ENCODE peak calls at places on chromosomes 3 and 15, in nine cellular contexts. One of them, this sample, is unnamed.

GRCh38 chr3:147380996-147381376 is 25.4 kb downstream of the ZIC4 start:
- DNase-seq in CD4-positive, alpha-beta T cell: no peak
- DNase-seq in left lung: no peak
- DNase-seq in right lobe of liver: no peak
- DNase-seq in body of pancreas: no peak
- DNase-seq in H9: no peak
- DNase-seq in MM.1S: no peak
- DNase-seq in fibroblast of pulmonary artery: no peak
- DNase-seq in tibial artery: no peak
- DNase-seq in this sample: no peak

GRCh38 chr3:64575211-64575844 is 112.5 kb downstream of the ADAMTS9 start:
- DNase-seq in tibial artery: no peak
- DNase-seq in CD4-positive, alpha-beta T cell: no peak
- DNase-seq in H9: peak; percentile 55
- DNase-seq in body of pancreas: no peak
- DNase-seq in left lung: no peak
- DNase-seq in MM.1S: peak; percentile 32
- DNase-seq in fibroblast of pulmonary artery: peak; percentile 39
- DNase-seq in right lobe of liver: no peak
- DNase-seq in this sample: no peak

GRCh38 chr15:70426065-70426821 is 328.5 kb upstream of the TLE3 start:
- DNase-seq in CD4-positive, alpha-beta T cell: no peak
- DNase-seq in H9: no peak
- DNase-seq in fibroblast of pulmonary artery: no peak
- DNase-seq in tibial artery: no peak
- DNase-seq in MM.1S: no peak
- DNase-seq in body of pancreas: no peak
- DNase-seq in right lobe of liver: no peak
- DNase-seq in left lung: no peak
- DNase-seq in this sample: no peak

GRCh38 chr3:47421741-47422649 is 41.2 kb downstream of the PTPN23 start:
- DNase-seq in right lobe of liver: peak; percentile 91
- DNase-seq in tibial artery: no peak
- DNase-seq in MM.1S: no peak
- DNase-seq in CD4-positive, alpha-beta T cell: no peak
- DNase-seq in body of pancreas: peak; percentile 61
- DNase-seq in H9: no peak
- DNase-seq in left lung: no peak
- DNase-seq in fibroblast of pulmonary artery: peak; percentile 23
- DNase-seq in this sample: no peak

GRCh38 chr3:138835177-138835757 is 539 bp upstream of the PIK3CB start:
- DNase-seq in CD4-positive, alpha-beta T cell: no peak
- DNase-seq in tibial artery: no peak
- DNase-seq in fibroblast of pulmonary artery: no peak
- DNase-seq in right lobe of liver: no peak
- DNase-seq in left lung: no peak
- DNase-seq in H9: no peak
- DNase-seq in MM.1S: no peak
- DNase-seq in body of pancreas: no peak
- DNase-seq in this sample: no peak

GRCh38 chr3:189361103-189361835 is 189.5 kb downstream of the TPRG1 start:
- DNase-seq in right lobe of liver: no peak
- DNase-seq in body of pancreas: no peak
- DNase-seq in H9: no peak
- DNase-seq in MM.1S: no peak
- DNase-seq in tibial artery: no peak
- DNase-seq in left lung: no peak
- DNase-seq in fibroblast of pulmonary artery: no peak
- DNase-seq in CD4-positive, alpha-beta T cell: no peak
- DNase-seq in this sample: no peak

GRCh38 chr3:156577731-156578130 is 22.8 kb upstream of the SSR3 start:
- DNase-seq in CD4-positive, alpha-beta T cell: no peak
- DNase-seq in MM.1S: no peak
- DNase-seq in left lung: no peak
- DNase-seq in right lobe of liver: no peak
- DNase-seq in body of pancreas: no peak
- DNase-seq in fibroblast of pulmonary artery: peak; percentile 16
- DNase-seq in tibial artery: no peak
- DNase-seq in H9: no peak
- DNase-seq in this sample: no peak

GRCh38 chr3:195891431-195892104 is 16.8 kb downstream of the TNK2 start:
- DNase-seq in CD4-positive, alpha-beta T cell: no peak
- DNase-seq in fibroblast of pulmonary artery: no peak
- DNase-seq in MM.1S: no peak
- DNase-seq in body of pancreas: no peak
- DNase-seq in tibial artery: no peak
- DNase-seq in left lung: no peak
- DNase-seq in H9: no peak
- DNase-seq in right lobe of liver: no peak
- DNase-seq in this sample: no peak

GRCh38 chr3:187709155-187709554 is 6.8 kb upstream of the RTP2 start:
- DNase-seq in fibroblast of pulmonary artery: no peak
- DNase-seq in left lung: no peak
- DNase-seq in tibial artery: no peak
- DNase-seq in right lobe of liver: no peak
- DNase-seq in body of pancreas: no peak
- DNase-seq in H9: peak; percentile 46
- DNase-seq in CD4-positive, alpha-beta T cell: no peak
- DNase-seq in MM.1S: no peak
- DNase-seq in this sample: no peak

DNA sequence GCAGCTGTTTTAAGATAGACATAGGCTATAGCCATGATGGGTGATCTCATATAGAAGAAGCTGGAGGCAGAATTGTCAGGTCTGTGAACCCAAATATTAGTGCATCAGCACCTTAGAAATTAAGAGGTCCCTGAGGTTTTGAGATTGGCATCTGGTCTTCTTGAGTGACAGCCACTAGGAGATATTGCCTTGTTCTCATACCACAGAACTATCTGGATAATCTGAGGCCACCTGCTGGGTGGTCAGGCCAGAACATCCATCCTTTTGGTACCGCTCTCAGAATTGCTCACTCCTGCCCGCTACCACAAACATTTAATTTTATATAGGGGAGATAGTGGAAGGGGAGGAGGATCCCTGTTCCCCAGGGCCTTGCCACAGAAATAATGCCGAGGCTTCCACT is 210.6 kb upstream of the ZPLD1 start:
- DNase-seq in body of pancreas: no peak
- DNase-seq in fibroblast of pulmonary artery: peak; percentile 46
- DNase-seq in left lung: peak; percentile 31
- DNase-seq in H9: no peak
- DNase-seq in MM.1S: peak; percentile 26
- DNase-seq in right lobe of liver: no peak
- DNase-seq in tibial artery: peak; percentile 44
- DNase-seq in CD4-positive, alpha-beta T cell: no peak
- DNase-seq in this sample: no peak
- TF ChIP-seq CTCF in body of pancreas: peak; percentile 14
- TF ChIP-seq CTCF in fibroblast of pulmonary artery: peak; percentile 33
- TF ChIP-seq CTCF in left lung: no peak
- TF ChIP-seq CTCF in H9: no peak
- TF ChIP-seq CTCF in MM.1S: peak; percentile 29
- TF ChIP-seq CTCF in right lobe of liver: peak; percentile 55
- TF ChIP-seq CTCF in tibial artery: peak; percentile 60
- TF ChIP-seq CTCF in CD4-positive, alpha-beta T cell: no peak
- TF ChIP-seq CTCF in this sample: no peak

DNA sequence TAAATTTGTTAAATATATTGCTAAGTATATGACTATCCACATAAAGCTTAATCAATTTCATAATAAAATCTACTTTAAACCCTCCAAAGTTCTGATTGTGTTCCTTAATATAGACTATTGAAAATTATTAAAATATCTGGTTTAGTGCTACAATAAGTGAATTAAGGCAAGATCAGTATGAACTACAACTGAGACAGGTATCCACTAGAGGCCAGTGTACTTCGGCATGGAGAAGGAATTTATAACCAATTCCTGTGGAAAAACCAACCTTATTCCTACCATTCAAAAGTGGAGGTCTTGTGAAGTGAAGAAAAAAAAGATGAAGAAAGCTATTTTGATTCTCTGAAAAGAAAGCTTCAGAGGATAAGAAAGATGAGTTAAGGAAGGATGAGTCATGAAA is 237.7 kb downstream of the SUCLG2 start:
- DNase-seq in fibroblast of pulmonary artery: no peak
- DNase-seq in H9: no peak
- DNase-seq in tibial artery: no peak
- DNase-seq in MM.1S: no peak
- DNase-seq in left lung: no peak
- DNase-seq in CD4-positive, alpha-beta T cell: no peak
- DNase-seq in right lobe of liver: no peak
- DNase-seq in body of pancreas: no peak
- DNase-seq in this sample: no peak
- TF ChIP-seq CTCF in fibroblast of pulmonary artery: peak; percentile 34
- TF ChIP-seq CTCF in H9: peak; percentile 40
- TF ChIP-seq CTCF in tibial artery: no peak
- TF ChIP-seq CTCF in MM.1S: no peak
- TF ChIP-seq CTCF in left lung: no peak
- TF ChIP-seq CTCF in CD4-positive, alpha-beta T cell: no peak
- TF ChIP-seq CTCF in right lobe of liver: no peak
- TF ChIP-seq CTCF in body of pancreas: no peak
- TF ChIP-seq CTCF in this sample: no peak

GRCh38 chr3:180036678-180037455 is at the start of gene PEX5L:
- DNase-seq in CD4-positive, alpha-beta T cell: no peak
- DNase-seq in left lung: peak; percentile 39
- DNase-seq in H9: peak; percentile 87
- DNase-seq in tibial artery: no peak
- DNase-seq in body of pancreas: peak; percentile 83
- DNase-seq in right lobe of liver: peak; percentile 66
- DNase-seq in fibroblast of pulmonary artery: peak; percentile 42
- DNase-seq in MM.1S: peak; percentile 64
- DNase-seq in this sample: no peak
- TF ChIP-seq CTCF in CD4-positive, alpha-beta T cell: no peak
- TF ChIP-seq CTCF in left lung: no peak
- TF ChIP-seq CTCF in H9: no peak
- TF ChIP-seq CTCF in tibial artery: no peak
- TF ChIP-seq CTCF in body of pancreas: no peak
- TF ChIP-seq CTCF in right lobe of liver: no peak
- TF ChIP-seq CTCF in fibroblast of pulmonary artery: no peak
- TF ChIP-seq CTCF in MM.1S: no peak
- TF ChIP-seq CTCF in this sample: no peak

DNA sequence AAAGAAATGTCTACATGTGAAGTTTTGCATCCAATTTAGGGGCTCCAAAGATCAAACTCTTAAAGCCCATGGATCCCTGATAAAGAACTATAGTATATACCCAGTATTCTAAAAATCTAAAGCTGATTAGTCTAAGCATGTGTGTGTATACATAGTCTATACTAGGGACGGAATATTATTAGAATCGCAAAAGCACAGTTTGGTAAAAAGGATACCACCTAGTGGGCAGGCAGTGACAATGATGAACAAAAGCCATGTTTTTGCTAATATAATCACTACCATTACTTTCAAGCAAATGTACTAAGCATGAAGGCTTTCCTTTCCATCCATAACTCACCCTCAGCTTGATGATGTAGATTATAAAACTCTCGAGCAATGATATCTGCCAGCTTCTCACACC is 16.5 kb downstream of the POLQ start:
- DNase-seq in MM.1S: no peak
- DNase-seq in CD4-positive, alpha-beta T cell: no peak
- DNase-seq in left lung: no peak
- DNase-seq in body of pancreas: no peak
- DNase-seq in fibroblast of pulmonary artery: peak; percentile 53
- DNase-seq in right lobe of liver: no peak
- DNase-seq in tibial artery: no peak
- DNase-seq in H9: no peak
- DNase-seq in this sample: no peak
- TF ChIP-seq CTCF in MM.1S: peak; percentile 21
- TF ChIP-seq CTCF in CD4-positive, alpha-beta T cell: no peak
- TF ChIP-seq CTCF in left lung: no peak
- TF ChIP-seq CTCF in body of pancreas: peak; percentile 28
- TF ChIP-seq CTCF in fibroblast of pulmonary artery: peak; percentile 71
- TF ChIP-seq CTCF in right lobe of liver: peak; percentile 34
- TF ChIP-seq CTCF in tibial artery: no peak
- TF ChIP-seq CTCF in H9: peak; percentile 50
- TF ChIP-seq CTCF in this sample: no peak

This sample was measured in natural killer cell.